ENCODE peak calls at places on chromosome 7, in seven cellular contexts. One of them, this sample, is unnamed.
A peak's percentile ranks its signal among the peaks of the same experiment; 100 is the strongest.

GRCh38 chr7:80231719-80232118 is 97.1 kb downstream of the GNAI1 start:
- DNase-seq in activated CD8-positive, alpha-beta memory T cell treated with anti-CD3 and anti-CD28 coated beads, Interleukin-2, amount 50 U/mL, for 48 hours: no peak
- DNase-seq in left ventricle myocardium inferior: no peak
- DNase-seq in H1: no peak
- DNase-seq in aorta: no peak
- DNase-seq in AG08395: peak; percentile 58
- DNase-seq in Caki2: no peak
- DNase-seq in this sample: no peak

GRCh38 chr7:80277434-80278427 is 143.1 kb downstream of the GNAI1 start:
- DNase-seq in activated CD8-positive, alpha-beta memory T cell treated with anti-CD3 and anti-CD28 coated beads, Interleukin-2, amount 50 U/mL, for 48 hours: no peak
- DNase-seq in left ventricle myocardium inferior: no peak
- DNase-seq in H1: no peak
- DNase-seq in aorta: no peak
- DNase-seq in AG08395: peak; percentile 27
- DNase-seq in Caki2: peak; percentile 76
- DNase-seq in this sample: no peak

GRCh38 chr7:143279186-143280098 is 5.3 kb upstream of the TMEM139 start:
- DNase-seq in activated CD8-positive, alpha-beta memory T cell treated with anti-CD3 and anti-CD28 coated beads, Interleukin-2, amount 50 U/mL, for 48 hours: no peak
- DNase-seq in left ventricle myocardium inferior: no peak
- DNase-seq in H1: no peak
- DNase-seq in aorta: no peak
- DNase-seq in AG08395: peak; percentile 77
- DNase-seq in Caki2: peak; percentile 13
- DNase-seq in this sample: no peak

GRCh38 chr7:98240961-98241673 is 10.9 kb downstream of the TECPR1 start:
- DNase-seq in activated CD8-positive, alpha-beta memory T cell treated with anti-CD3 and anti-CD28 coated beads, Interleukin-2, amount 50 U/mL, for 48 hours: peak; percentile 60
- DNase-seq in left ventricle myocardium inferior: no peak
- DNase-seq in H1: no peak
- DNase-seq in aorta: peak; percentile 75
- DNase-seq in AG08395: peak; percentile 66
- DNase-seq in Caki2: no peak
- DNase-seq in this sample: no peak

GRCh38 chr7:1662101-1662500 is 8.0 kb upstream of the ELFN1 start:
- DNase-seq in activated CD8-positive, alpha-beta memory T cell treated with anti-CD3 and anti-CD28 coated beads, Interleukin-2, amount 50 U/mL, for 48 hours: no peak
- DNase-seq in left ventricle myocardium inferior: no peak
- DNase-seq in H1: no peak
- DNase-seq in aorta: peak; percentile 49
- DNase-seq in AG08395: no peak
- DNase-seq in Caki2: no peak
- DNase-seq in this sample: no peak

GRCh38 chr7:15167912-15168311 is 265.4 kb upstream of the DGKB start:
- DNase-seq in activated CD8-positive, alpha-beta memory T cell treated with anti-CD3 and anti-CD28 coated beads, Interleukin-2, amount 50 U/mL, for 48 hours: no peak
- DNase-seq in left ventricle myocardium inferior: no peak
- DNase-seq in H1: no peak
- DNase-seq in aorta: no peak
- DNase-seq in AG08395: no peak
- DNase-seq in Caki2: no peak
- DNase-seq in this sample: no peak

GRCh38 chr7:78760620-78761355 is 692.7 kb downstream of the MAGI2 start:
- DNase-seq in activated CD8-positive, alpha-beta memory T cell treated with anti-CD3 and anti-CD28 coated beads, Interleukin-2, amount 50 U/mL, for 48 hours: no peak
- DNase-seq in left ventricle myocardium inferior: no peak
- DNase-seq in H1: no peak
- DNase-seq in aorta: no peak
- DNase-seq in AG08395: no peak
- DNase-seq in Caki2: peak; percentile 8
- DNase-seq in this sample: no peak

GRCh38 chr7:26919906-26920530 is 55.6 kb upstream of the SKAP2 start:
- DNase-seq in activated CD8-positive, alpha-beta memory T cell treated with anti-CD3 and anti-CD28 coated beads, Interleukin-2, amount 50 U/mL, for 48 hours: no peak
- DNase-seq in left ventricle myocardium inferior: no peak
- DNase-seq in H1: no peak
- DNase-seq in aorta: no peak
- DNase-seq in AG08395: no peak
- DNase-seq in Caki2: no peak
- DNase-seq in this sample: no peak

GRCh38 chr7:53209129-53209528 is 173.7 kb downstream of the POM121L12 start:
- DNase-seq in activated CD8-positive, alpha-beta memory T cell treated with anti-CD3 and anti-CD28 coated beads, Interleukin-2, amount 50 U/mL, for 48 hours: no peak
- DNase-seq in left ventricle myocardium inferior: no peak
- DNase-seq in H1: no peak
- DNase-seq in aorta: no peak
- DNase-seq in AG08395: no peak
- DNase-seq in Caki2: no peak
- DNase-seq in this sample: no peak

GRCh38 chr7:16753932-16754571 is 497 bp downstream of the TSPAN13 start:
- DNase-seq in activated CD8-positive, alpha-beta memory T cell treated with anti-CD3 and anti-CD28 coated beads, Interleukin-2, amount 50 U/mL, for 48 hours: peak; percentile 60
- DNase-seq in left ventricle myocardium inferior: peak; percentile 33
- DNase-seq in H1: no peak
- DNase-seq in aorta: peak; percentile 78
- DNase-seq in AG08395: peak; percentile 17
- DNase-seq in Caki2: peak; percentile 55
- DNase-seq in this sample: peak; percentile 62

GRCh38 chr7:157668884-157669767 is 332.3 kb downstream of the DNAJB6 start:
- DNase-seq in activated CD8-positive, alpha-beta memory T cell treated with anti-CD3 and anti-CD28 coated beads, Interleukin-2, amount 50 U/mL, for 48 hours: no peak
- DNase-seq in left ventricle myocardium inferior: no peak
- DNase-seq in H1: no peak
- DNase-seq in aorta: no peak
- DNase-seq in AG08395: no peak
- DNase-seq in Caki2: no peak
- DNase-seq in this sample: no peak

GRCh38 chr7:43108255-43109011 is 4.0 kb upstream of the HECW1 start:
- DNase-seq in activated CD8-positive, alpha-beta memory T cell treated with anti-CD3 and anti-CD28 coated beads, Interleukin-2, amount 50 U/mL, for 48 hours: peak; percentile 78
- DNase-seq in left ventricle myocardium inferior: peak; percentile 44
- DNase-seq in H1: no peak
- DNase-seq in aorta: peak; percentile 83
- DNase-seq in AG08395: peak; percentile 74
- DNase-seq in Caki2: peak; percentile 58
- DNase-seq in this sample: peak; percentile 0

GRCh38 chr7:51316262-51316665 is 345 bp downstream of the COBL start:
- DNase-seq in activated CD8-positive, alpha-beta memory T cell treated with anti-CD3 and anti-CD28 coated beads, Interleukin-2, amount 50 U/mL, for 48 hours: no peak
- DNase-seq in left ventricle myocardium inferior: peak; percentile 28
- DNase-seq in H1: no peak
- DNase-seq in aorta: no peak
- DNase-seq in AG08395: no peak
- DNase-seq in Caki2: peak; percentile 25
- DNase-seq in this sample: peak; percentile 76

This sample was measured in NCI-H1092.